ENCODE peak calls at places on chromosomes 13 and 19, in five cellular contexts. One of them, this sample, is unnamed.

GRCh38 chr19:10625003-10625761 is at the start of gene SLC44A2:
- DNase-seq in colonic mucosa: peak
- DNase-seq in dorsolateral prefrontal cortex: peak
- DNase-seq in spleen: peak
- DNase-seq in fibroblast of villous mesenchyme: peak
- DNase-seq in this sample: peak

GRCh38 chr13:106695139-106695538 is 127.2 kb upstream of the ARGLU1 start:
- DNase-seq in colonic mucosa: no peak
- DNase-seq in dorsolateral prefrontal cortex: no peak
- DNase-seq in spleen: no peak
- DNase-seq in fibroblast of villous mesenchyme: no peak
- DNase-seq in this sample: no peak

GRCh38 chr13:74796126-74796643 is 662.0 kb upstream of the KLF12 start:
- DNase-seq in colonic mucosa: no peak
- DNase-seq in dorsolateral prefrontal cortex: no peak
- DNase-seq in spleen: no peak
- DNase-seq in fibroblast of villous mesenchyme: no peak
- DNase-seq in this sample: no peak

GRCh38 chr13:78030351-78030750 is 111.7 kb upstream of the EDNRB start:
- DNase-seq in colonic mucosa: no peak
- DNase-seq in dorsolateral prefrontal cortex: no peak
- DNase-seq in spleen: no peak
- DNase-seq in fibroblast of villous mesenchyme: no peak
- DNase-seq in this sample: no peak

GRCh38 chr13:42832341-42833153 is 51.2 kb downstream of the FAM216B start:
- DNase-seq in colonic mucosa: no peak
- DNase-seq in dorsolateral prefrontal cortex: no peak
- DNase-seq in spleen: no peak
- DNase-seq in fibroblast of villous mesenchyme: peak
- DNase-seq in this sample: no peak

GRCh38 chr13:42477588-42478190 is 96.3 kb upstream of the TNFSF11 start:
- DNase-seq in colonic mucosa: no peak
- DNase-seq in dorsolateral prefrontal cortex: no peak
- DNase-seq in spleen: no peak
- DNase-seq in fibroblast of villous mesenchyme: peak
- DNase-seq in this sample: no peak

GRCh38 chr13:48194392-48194754 is 38.6 kb upstream of the ITM2B start:
- DNase-seq in colonic mucosa: no peak
- DNase-seq in dorsolateral prefrontal cortex: no peak
- DNase-seq in spleen: no peak
- DNase-seq in fibroblast of villous mesenchyme: peak
- DNase-seq in this sample: no peak

GRCh38 chr13:107992542-107992941 is 222.8 kb downstream of the LIG4 start:
- DNase-seq in colonic mucosa: no peak
- DNase-seq in dorsolateral prefrontal cortex: no peak
- DNase-seq in spleen: no peak
- DNase-seq in fibroblast of villous mesenchyme: no peak
- DNase-seq in this sample: no peak

GRCh38 chr19:28578786-28579505 is 634.0 kb downstream of the UQCRFS1 start:
- DNase-seq in colonic mucosa: no peak
- DNase-seq in dorsolateral prefrontal cortex: no peak
- DNase-seq in spleen: peak
- DNase-seq in fibroblast of villous mesenchyme: no peak
- DNase-seq in this sample: no peak

GRCh38 chr19:55346725-55347441 is 7.2 kb downstream of the KMT5C start:
- DNase-seq in colonic mucosa: no peak
- DNase-seq in dorsolateral prefrontal cortex: no peak
- DNase-seq in spleen: no peak
- DNase-seq in fibroblast of villous mesenchyme: no peak
- DNase-seq in this sample: no peak

GRCh38 chr19:7823902-7824301 is 6.1 kb upstream of the EVI5L start:
- DNase-seq in colonic mucosa: no peak
- DNase-seq in dorsolateral prefrontal cortex: no peak
- DNase-seq in spleen: peak
- DNase-seq in fibroblast of villous mesenchyme: no peak
- DNase-seq in this sample: no peak

GRCh38 chr13:80160110-80160509 is 180.8 kb downstream of the SPRY2 start:
- DNase-seq in colonic mucosa: no peak
- DNase-seq in dorsolateral prefrontal cortex: no peak
- DNase-seq in spleen: no peak
- DNase-seq in fibroblast of villous mesenchyme: no peak
- DNase-seq in this sample: no peak

GRCh38 chr13:110308377-110309158 is 1.5 kb downstream of the COL4A2 start:
- DNase-seq in colonic mucosa: peak
- DNase-seq in dorsolateral prefrontal cortex: no peak
- DNase-seq in spleen: no peak
- DNase-seq in fibroblast of villous mesenchyme: peak
- DNase-seq in this sample: no peak
- TF ChIP-seq CTCF in colonic mucosa: no peak
- TF ChIP-seq CTCF in dorsolateral prefrontal cortex: no peak
- TF ChIP-seq CTCF in spleen: no peak
- TF ChIP-seq CTCF in fibroblast of villous mesenchyme: no peak
- TF ChIP-seq CTCF in this sample: no peak

DNA sequence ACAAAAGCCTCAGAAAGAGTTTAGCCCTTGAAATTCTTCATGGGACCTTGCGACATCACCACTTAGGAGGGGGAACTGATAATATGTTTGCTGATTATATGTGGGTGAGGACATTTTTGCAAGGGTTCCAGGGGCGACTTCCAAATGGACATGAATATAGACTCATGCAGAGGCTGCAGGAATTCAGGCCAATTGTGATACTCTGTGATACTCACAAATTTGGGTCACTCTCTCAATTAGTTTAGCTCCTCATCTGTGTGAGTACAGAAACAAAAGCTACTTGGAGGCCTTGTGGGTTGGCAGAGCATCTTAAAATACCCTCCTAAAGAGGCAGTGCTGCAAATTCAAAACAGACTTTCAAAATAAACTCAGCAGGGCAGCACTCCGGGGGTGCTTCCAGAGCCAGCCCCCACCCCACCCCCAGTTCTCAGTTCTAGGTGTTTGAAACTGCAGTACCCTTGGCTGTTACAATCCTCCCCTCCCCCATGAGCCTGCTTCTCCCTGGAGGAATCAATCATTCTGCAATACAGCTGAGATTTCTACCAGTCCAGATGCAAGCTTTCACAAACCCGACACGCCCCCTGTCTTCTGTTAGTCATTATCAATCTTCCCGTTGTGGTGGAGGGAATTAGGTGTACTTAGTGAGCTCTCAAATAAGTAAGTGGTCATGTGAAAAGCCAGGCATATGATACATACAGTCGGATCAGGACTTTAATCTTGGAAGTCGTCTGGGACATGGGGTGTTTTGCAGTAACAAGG is 96.9 kb upstream of the MBNL2 start:
- DNase-seq in colonic mucosa: peak
- DNase-seq in dorsolateral prefrontal cortex: no peak
- DNase-seq in spleen: no peak
- DNase-seq in fibroblast of villous mesenchyme: peak
- DNase-seq in this sample: no peak
- TF ChIP-seq CTCF in colonic mucosa: no peak
- TF ChIP-seq CTCF in dorsolateral prefrontal cortex: peak
- TF ChIP-seq CTCF in spleen: no peak
- TF ChIP-seq CTCF in fibroblast of villous mesenchyme: peak
- TF ChIP-seq CTCF in this sample: peak

GRCh38 chr19:44839272-44839671 is 6.8 kb upstream of the NECTIN2 start:
- DNase-seq in colonic mucosa: no peak
- DNase-seq in dorsolateral prefrontal cortex: no peak
- DNase-seq in spleen: no peak
- DNase-seq in fibroblast of villous mesenchyme: no peak
- DNase-seq in this sample: no peak

GRCh38 chr19:44845612-44846454 is at the start of gene NECTIN2:
- DNase-seq in colonic mucosa: peak
- DNase-seq in dorsolateral prefrontal cortex: peak
- DNase-seq in spleen: peak
- DNase-seq in fibroblast of villous mesenchyme: peak
- DNase-seq in this sample: peak

GRCh38 chr19:44845286-44845611 is 848 bp upstream of the NECTIN2 start:
- DNase-seq in colonic mucosa: no peak
- DNase-seq in dorsolateral prefrontal cortex: no peak
- DNase-seq in spleen: peak
- DNase-seq in fibroblast of villous mesenchyme: no peak
- DNase-seq in this sample: no peak

GRCh38 chr19:44841255-44841654 is 4.8 kb upstream of the NECTIN2 start:
- DNase-seq in colonic mucosa: no peak
- DNase-seq in dorsolateral prefrontal cortex: no peak
- DNase-seq in spleen: no peak
- DNase-seq in fibroblast of villous mesenchyme: no peak
- DNase-seq in this sample: no peak

DNA sequence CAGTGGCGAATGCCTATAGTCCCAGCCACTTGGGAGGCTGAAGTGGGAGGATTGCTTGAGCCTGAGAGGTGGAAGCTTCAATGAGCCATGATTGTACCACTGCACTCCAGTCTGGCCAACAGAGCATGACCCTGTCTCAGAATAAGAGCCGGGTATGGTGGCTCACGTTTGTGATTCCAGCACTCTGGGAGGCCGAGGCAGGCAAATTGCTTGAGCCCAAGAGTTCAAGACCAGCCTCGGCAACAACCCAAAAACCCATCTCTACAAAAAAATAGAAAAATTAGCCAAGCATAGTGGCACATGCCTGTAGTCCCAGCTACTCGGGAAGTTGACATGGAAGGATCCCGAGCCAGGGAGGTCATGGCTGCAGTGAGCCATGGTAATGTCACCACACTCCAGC is 5.3 kb upstream of the NECTIN2 start:
- DNase-seq in colonic mucosa: no peak
- DNase-seq in dorsolateral prefrontal cortex: no peak
- DNase-seq in spleen: no peak
- DNase-seq in fibroblast of villous mesenchyme: no peak
- DNase-seq in this sample: no peak
- TF ChIP-seq CTCF in colonic mucosa: no peak
- TF ChIP-seq CTCF in dorsolateral prefrontal cortex: no peak
- TF ChIP-seq CTCF in spleen: no peak
- TF ChIP-seq CTCF in fibroblast of villous mesenchyme: no peak
- TF ChIP-seq CTCF in this sample: no peak

DNA sequence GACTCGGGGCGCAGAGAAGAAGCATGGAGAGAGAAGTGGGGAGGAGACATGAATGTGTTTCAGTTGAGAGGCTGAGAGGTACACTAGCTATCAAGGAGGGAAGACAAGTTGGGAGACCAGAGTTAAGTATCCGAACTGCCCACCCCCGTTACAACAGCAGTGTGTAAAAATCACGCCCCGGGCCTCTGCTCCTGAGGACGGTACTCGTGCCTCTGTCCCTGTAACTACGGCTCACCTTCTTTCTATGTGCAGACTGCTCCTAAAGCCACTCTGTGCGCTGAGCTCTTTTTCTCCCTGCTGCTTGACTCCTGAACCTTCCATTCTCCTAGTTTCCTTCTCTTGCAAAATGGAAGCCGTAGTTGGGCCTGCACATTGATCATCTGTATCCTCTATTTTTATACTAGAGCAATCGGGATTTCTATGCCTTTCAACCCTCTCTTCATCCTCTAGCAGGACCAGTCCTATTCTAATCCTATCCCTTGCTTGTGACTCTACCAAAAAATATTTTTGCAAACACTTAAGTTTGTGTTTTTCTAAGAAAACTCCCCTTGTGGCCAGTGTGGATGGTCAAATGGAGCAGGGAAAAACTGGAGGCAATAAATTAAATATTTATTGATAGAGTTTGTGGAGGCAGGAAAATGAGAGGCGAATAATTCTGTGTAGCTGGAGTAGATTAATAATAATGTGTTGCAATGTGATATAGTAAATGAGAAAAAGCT is 569 bp downstream of the POLR1D start:
- DNase-seq in colonic mucosa: no peak
- DNase-seq in dorsolateral prefrontal cortex: no peak
- DNase-seq in spleen: no peak
- DNase-seq in fibroblast of villous mesenchyme: no peak
- DNase-seq in this sample: no peak
- TF ChIP-seq CTCF in colonic mucosa: no peak
- TF ChIP-seq CTCF in dorsolateral prefrontal cortex: peak
- TF ChIP-seq CTCF in spleen: no peak
- TF ChIP-seq CTCF in fibroblast of villous mesenchyme: peak
- TF ChIP-seq CTCF in this sample: peak

DNA sequence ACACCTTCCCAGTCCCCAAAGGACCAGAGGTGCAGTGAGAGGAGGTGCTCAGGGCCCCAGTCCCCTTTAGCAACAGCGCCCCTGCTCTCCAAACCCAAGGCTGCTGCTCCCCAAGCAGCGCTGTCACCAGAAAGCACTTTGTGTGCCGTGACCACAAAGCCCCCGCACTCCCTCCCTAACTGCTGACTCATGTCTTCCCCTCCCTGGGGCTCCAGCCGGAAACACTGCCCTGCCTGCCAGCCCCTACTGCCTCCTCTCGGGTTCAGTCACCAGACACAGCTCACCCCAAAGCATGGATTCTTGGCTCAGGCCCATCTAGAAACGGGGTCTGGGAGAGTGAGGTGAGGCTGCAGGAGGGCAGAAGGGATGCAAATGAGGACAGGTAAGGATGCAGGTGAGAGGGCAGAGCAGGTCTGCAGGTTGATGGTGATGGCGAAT is 4.9 kb upstream of the TNFSF14 start:
- DNase-seq in colonic mucosa: peak
- DNase-seq in dorsolateral prefrontal cortex: no peak
- DNase-seq in spleen: peak
- DNase-seq in fibroblast of villous mesenchyme: peak
- DNase-seq in this sample: no peak
- TF ChIP-seq CTCF in colonic mucosa: no peak
- TF ChIP-seq CTCF in dorsolateral prefrontal cortex: no peak
- TF ChIP-seq CTCF in spleen: no peak
- TF ChIP-seq CTCF in fibroblast of villous mesenchyme: no peak
- TF ChIP-seq CTCF in this sample: no peak

DNA sequence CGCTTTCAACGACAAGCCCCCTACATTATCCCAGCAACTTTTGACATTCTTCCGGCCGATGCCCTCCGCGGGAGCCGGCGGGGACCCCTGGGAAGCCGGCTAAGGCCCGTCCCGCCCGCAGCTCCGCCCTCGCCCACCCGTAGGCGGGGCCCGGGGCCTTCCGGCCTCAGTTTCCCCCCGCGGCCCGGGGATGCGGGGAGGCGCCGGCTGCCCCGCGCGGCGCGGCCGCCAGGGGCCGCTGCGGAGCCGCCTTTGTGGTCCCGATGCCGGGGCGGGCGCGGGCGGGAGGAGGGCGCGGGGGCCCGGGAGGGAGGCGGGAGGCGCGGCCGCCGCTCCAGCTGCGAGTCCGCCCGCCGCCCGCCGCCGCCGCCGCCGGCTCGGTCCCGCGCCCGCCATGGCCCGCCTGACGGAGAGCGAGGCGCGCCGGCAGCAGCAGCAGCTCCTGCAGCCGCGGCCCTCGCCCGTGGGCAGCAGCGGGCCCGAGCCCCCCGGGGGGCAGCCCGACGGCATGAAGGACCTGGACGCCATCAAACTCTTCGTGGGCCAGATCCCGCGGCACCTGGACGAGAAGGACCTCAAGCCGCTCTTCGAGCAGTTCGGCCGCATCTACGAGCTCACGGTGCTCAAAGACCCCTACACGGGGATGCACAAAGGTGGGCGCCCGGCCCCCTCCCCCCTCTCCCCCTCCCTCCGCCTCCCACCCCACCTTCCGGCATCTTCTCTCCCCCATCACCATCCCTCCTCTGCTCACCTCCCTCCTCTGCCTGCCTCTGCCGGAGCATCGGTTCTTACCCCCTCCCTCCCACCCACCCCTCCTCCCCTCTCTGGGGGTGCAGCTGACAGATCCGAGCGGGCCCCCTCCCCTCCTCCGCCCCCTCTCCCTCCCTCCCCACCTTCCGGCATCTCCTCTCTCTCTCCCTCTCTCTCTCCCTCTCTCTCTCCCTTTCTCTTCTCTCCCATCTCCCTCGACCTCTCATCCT is at the start of gene CELF5:
- DNase-seq in colonic mucosa: peak
- DNase-seq in dorsolateral prefrontal cortex: peak
- DNase-seq in spleen: no peak
- DNase-seq in fibroblast of villous mesenchyme: peak
- DNase-seq in this sample: no peak
- TF ChIP-seq CTCF in colonic mucosa: peak
- TF ChIP-seq CTCF in dorsolateral prefrontal cortex: peak
- TF ChIP-seq CTCF in spleen: peak
- TF ChIP-seq CTCF in fibroblast of villous mesenchyme: no peak
- TF ChIP-seq CTCF in this sample: peak

This sample was measured in osteocyte.